ENCODE peak calls at places on chromosomes 4 and X, in seven cellular contexts. One of them, this sample, is unnamed.

GRCh38 chr4:40552536-40552935 is 77.1 kb downstream of the RBM47 start:
- DNase-seq in cardiac muscle cell: no peak
- DNase-seq in upper lobe of left lung: no peak
- DNase-seq in WERI-Rb-1: no peak
- DNase-seq in gastrocnemius medialis: no peak
- DNase-seq in brain microvascular endothelial cell: no peak
- DNase-seq in lung: no peak
- DNase-seq in this sample: no peak

GRCh38 chr4:3371581-3372001 is 70.2 kb upstream of the HGFAC start:
- DNase-seq in cardiac muscle cell: peak; percentile 36
- DNase-seq in upper lobe of left lung: peak; percentile 58
- DNase-seq in WERI-Rb-1: no peak
- DNase-seq in gastrocnemius medialis: no peak
- DNase-seq in brain microvascular endothelial cell: no peak
- DNase-seq in lung: no peak
- DNase-seq in this sample: no peak

GRCh38 chrX:109384569-109385174 is 97.2 kb downstream of the GUCY2F start:
- DNase-seq in cardiac muscle cell: peak; percentile 57
- DNase-seq in upper lobe of left lung: no peak
- DNase-seq in WERI-Rb-1: no peak
- DNase-seq in gastrocnemius medialis: no peak
- DNase-seq in brain microvascular endothelial cell: peak; percentile 18
- DNase-seq in lung: no peak
- DNase-seq in this sample: no peak

GRCh38 chr4:40515398-40516293 is 114.0 kb downstream of the RBM47 start:
- DNase-seq in cardiac muscle cell: no peak
- DNase-seq in upper lobe of left lung: no peak
- DNase-seq in WERI-Rb-1: no peak
- DNase-seq in gastrocnemius medialis: no peak
- DNase-seq in brain microvascular endothelial cell: no peak
- DNase-seq in lung: peak; percentile 33
- DNase-seq in this sample: no peak

GRCh38 chr4:87574996-87575395 is 33.3 kb upstream of the DSPP start:
- DNase-seq in cardiac muscle cell: no peak
- DNase-seq in upper lobe of left lung: no peak
- DNase-seq in WERI-Rb-1: no peak
- DNase-seq in gastrocnemius medialis: no peak
- DNase-seq in brain microvascular endothelial cell: no peak
- DNase-seq in lung: peak; percentile 32
- DNase-seq in this sample: no peak

GRCh38 chrX:68428431-68428830 is 4.9 kb downstream of the OPHN1 start:
- DNase-seq in cardiac muscle cell: no peak
- DNase-seq in upper lobe of left lung: no peak
- DNase-seq in WERI-Rb-1: no peak
- DNase-seq in gastrocnemius medialis: no peak
- DNase-seq in brain microvascular endothelial cell: peak; percentile 58
- DNase-seq in lung: no peak
- DNase-seq in this sample: no peak

GRCh38 chrX:151153086-151153485 is 23.3 kb upstream of the GPR50 start:
- DNase-seq in cardiac muscle cell: peak; percentile 34
- DNase-seq in upper lobe of left lung: no peak
- DNase-seq in WERI-Rb-1: no peak
- DNase-seq in gastrocnemius medialis: no peak
- DNase-seq in brain microvascular endothelial cell: peak; percentile 4
- DNase-seq in lung: no peak
- DNase-seq in this sample: peak; percentile 45

GRCh38 chr4:38254825-38255224 is 294.6 kb downstream of the PTTG2 start:
- DNase-seq in cardiac muscle cell: no peak
- DNase-seq in upper lobe of left lung: no peak
- DNase-seq in WERI-Rb-1: no peak
- DNase-seq in gastrocnemius medialis: no peak
- DNase-seq in brain microvascular endothelial cell: no peak
- DNase-seq in lung: no peak
- DNase-seq in this sample: no peak

GRCh38 chrX:150683536-150684146 is 9.6 kb upstream of the MTMR1 start:
- DNase-seq in cardiac muscle cell: peak; percentile 35
- DNase-seq in upper lobe of left lung: no peak
- DNase-seq in WERI-Rb-1: peak; percentile 20
- DNase-seq in gastrocnemius medialis: no peak
- DNase-seq in brain microvascular endothelial cell: no peak
- DNase-seq in lung: no peak
- DNase-seq in this sample: no peak

GRCh38 chr4:31088600-31089230 is 368.5 kb downstream of the PCDH7 start:
- DNase-seq in cardiac muscle cell: peak; percentile 63
- DNase-seq in upper lobe of left lung: no peak
- DNase-seq in WERI-Rb-1: no peak
- DNase-seq in gastrocnemius medialis: no peak
- DNase-seq in brain microvascular endothelial cell: peak; percentile 67
- DNase-seq in lung: no peak
- DNase-seq in this sample: no peak

GRCh38 chrX:22818061-22818460 is 181.7 kb upstream of the DDX53 start:
- DNase-seq in cardiac muscle cell: no peak
- DNase-seq in upper lobe of left lung: no peak
- DNase-seq in WERI-Rb-1: no peak
- DNase-seq in gastrocnemius medialis: no peak
- DNase-seq in brain microvascular endothelial cell: no peak
- DNase-seq in lung: no peak
- DNase-seq in this sample: no peak

GRCh38 chr4:102503301-102503746 is 2.2 kb downstream of the NFKB1 start:
- DNase-seq in cardiac muscle cell: no peak
- DNase-seq in upper lobe of left lung: no peak
- DNase-seq in WERI-Rb-1: no peak
- DNase-seq in gastrocnemius medialis: no peak
- DNase-seq in brain microvascular endothelial cell: no peak
- DNase-seq in lung: no peak
- DNase-seq in this sample: no peak

GRCh38 chr4:117692538-117692937 is 341.7 kb upstream of the NDST3 start:
- DNase-seq in cardiac muscle cell: no peak
- DNase-seq in upper lobe of left lung: no peak
- DNase-seq in WERI-Rb-1: no peak
- DNase-seq in gastrocnemius medialis: no peak
- DNase-seq in brain microvascular endothelial cell: no peak
- DNase-seq in lung: no peak
- DNase-seq in this sample: no peak

GRCh38 chr4:153151535-153152452 is 52.4 kb upstream of the TRIM2 start:
- DNase-seq in cardiac muscle cell: peak; percentile 75
- DNase-seq in upper lobe of left lung: peak; percentile 89
- DNase-seq in WERI-Rb-1: peak; percentile 77
- DNase-seq in gastrocnemius medialis: no peak
- DNase-seq in brain microvascular endothelial cell: peak; percentile 55
- DNase-seq in lung: peak; percentile 88
- DNase-seq in this sample: peak; percentile 85

GRCh38 chr4:75080888-75081287 is 148.0 kb downstream of the PARM1 start:
- DNase-seq in cardiac muscle cell: no peak
- DNase-seq in upper lobe of left lung: no peak
- DNase-seq in WERI-Rb-1: no peak
- DNase-seq in gastrocnemius medialis: no peak
- DNase-seq in brain microvascular endothelial cell: no peak
- DNase-seq in lung: no peak
- DNase-seq in this sample: no peak

GRCh38 chr4:20773144-20773997 is 73.1 kb downstream of the PACRGL start:
- DNase-seq in cardiac muscle cell: peak; percentile 69
- DNase-seq in upper lobe of left lung: no peak
- DNase-seq in WERI-Rb-1: peak; percentile 61
- DNase-seq in gastrocnemius medialis: no peak
- DNase-seq in brain microvascular endothelial cell: peak; percentile 72
- DNase-seq in lung: peak; percentile 41
- DNase-seq in this sample: no peak

GRCh38 chr4:53932784-53933183 is 131.6 kb downstream of the CHIC2 start:
- DNase-seq in cardiac muscle cell: no peak
- DNase-seq in upper lobe of left lung: no peak
- DNase-seq in WERI-Rb-1: no peak
- DNase-seq in gastrocnemius medialis: no peak
- DNase-seq in brain microvascular endothelial cell: peak; percentile 95
- DNase-seq in lung: no peak
- DNase-seq in this sample: no peak

GRCh38 chr4:2333356-2333841 is 71.5 kb upstream of the MXD4 start:
- DNase-seq in cardiac muscle cell: no peak
- DNase-seq in upper lobe of left lung: peak; percentile 68
- DNase-seq in WERI-Rb-1: peak; percentile 48
- DNase-seq in gastrocnemius medialis: no peak
- DNase-seq in brain microvascular endothelial cell: no peak
- DNase-seq in lung: peak; percentile 79
- DNase-seq in this sample: peak; percentile 26

GRCh38 chrX:8845060-8845459 is 43.9 kb upstream of the FAM9A start:
- DNase-seq in cardiac muscle cell: no peak
- DNase-seq in upper lobe of left lung: no peak
- DNase-seq in WERI-Rb-1: no peak
- DNase-seq in gastrocnemius medialis: no peak
- DNase-seq in brain microvascular endothelial cell: peak; percentile 28
- DNase-seq in lung: no peak
- DNase-seq in this sample: no peak

GRCh38 chr4:33184684-33185083 is 2464.5 kb downstream of the PCDH7 start:
- DNase-seq in cardiac muscle cell: no peak
- DNase-seq in upper lobe of left lung: no peak
- DNase-seq in WERI-Rb-1: no peak
- DNase-seq in gastrocnemius medialis: no peak
- DNase-seq in brain microvascular endothelial cell: no peak
- DNase-seq in lung: no peak
- DNase-seq in this sample: no peak

GRCh38 chr4:15182600-15183222 is 180.4 kb downstream of the CPEB2 start:
- DNase-seq in cardiac muscle cell: no peak
- DNase-seq in upper lobe of left lung: no peak
- DNase-seq in WERI-Rb-1: no peak
- DNase-seq in gastrocnemius medialis: no peak
- DNase-seq in brain microvascular endothelial cell: peak; percentile 92
- DNase-seq in lung: no peak
- DNase-seq in this sample: no peak

GRCh38 chrX:96480081-96480480 is 204.6 kb upstream of the DIAPH2 start:
- DNase-seq in cardiac muscle cell: no peak
- DNase-seq in upper lobe of left lung: no peak
- DNase-seq in WERI-Rb-1: no peak
- DNase-seq in gastrocnemius medialis: no peak
- DNase-seq in brain microvascular endothelial cell: peak; percentile 51
- DNase-seq in lung: no peak
- DNase-seq in this sample: no peak

GRCh38 chr4:133865606-133866327 is 335.8 kb downstream of the PABPC4L start:
- DNase-seq in cardiac muscle cell: peak; percentile 17
- DNase-seq in upper lobe of left lung: no peak
- DNase-seq in WERI-Rb-1: peak; percentile 25
- DNase-seq in gastrocnemius medialis: no peak
- DNase-seq in brain microvascular endothelial cell: peak; percentile 98
- DNase-seq in lung: no peak
- DNase-seq in this sample: no peak

GRCh38 chr4:94806376-94806775 is 48.6 kb downstream of the BMPR1B start:
- DNase-seq in cardiac muscle cell: no peak
- DNase-seq in upper lobe of left lung: no peak
- DNase-seq in WERI-Rb-1: no peak
- DNase-seq in gastrocnemius medialis: no peak
- DNase-seq in brain microvascular endothelial cell: no peak
- DNase-seq in lung: no peak
- DNase-seq in this sample: no peak

GRCh38 chr4:164989464-164989863 is 12.0 kb upstream of the TRIM61 start:
- DNase-seq in cardiac muscle cell: no peak
- DNase-seq in upper lobe of left lung: no peak
- DNase-seq in WERI-Rb-1: no peak
- DNase-seq in gastrocnemius medialis: no peak
- DNase-seq in brain microvascular endothelial cell: no peak
- DNase-seq in lung: no peak
- DNase-seq in this sample: no peak
- H3K4me3 ChIP-seq in cardiac muscle cell: no peak overlapping the region
- H3K4me3 ChIP-seq in upper lobe of left lung: no peak overlapping the region
- H3K4me3 ChIP-seq in WERI-Rb-1: no peak overlapping the region
- H3K4me3 ChIP-seq in gastrocnemius medialis: no peak overlapping the region
- H3K4me3 ChIP-seq in brain microvascular endothelial cell: no peak overlapping the region
- H3K4me3 ChIP-seq in lung: no peak overlapping the region
- H3K4me3 ChIP-seq in this sample: no peak overlapping the region

GRCh38 chr4:81482344-81482743 is 10.6 kb upstream of the RASGEF1B start:
- DNase-seq in cardiac muscle cell: no peak
- DNase-seq in upper lobe of left lung: no peak
- DNase-seq in WERI-Rb-1: no peak
- DNase-seq in gastrocnemius medialis: no peak
- DNase-seq in brain microvascular endothelial cell: no peak
- DNase-seq in lung: no peak
- DNase-seq in this sample: no peak
- H3K27me3 ChIP-seq in cardiac muscle cell: no peaks in the 10 kb centered on the region
- H3K27me3 ChIP-seq in upper lobe of left lung: no peaks in the 10 kb centered on the region
- H3K27me3 ChIP-seq in WERI-Rb-1: no peaks in the 10 kb centered on the region
- H3K27me3 ChIP-seq in gastrocnemius medialis: no peaks in the 10 kb centered on the region
- H3K27me3 ChIP-seq in brain microvascular endothelial cell: no peaks in the 10 kb centered on the region
- H3K27me3 ChIP-seq in lung: no peaks in the 10 kb centered on the region
- H3K27me3 ChIP-seq in this sample: no peaks in the 10 kb centered on the region

DNA sequence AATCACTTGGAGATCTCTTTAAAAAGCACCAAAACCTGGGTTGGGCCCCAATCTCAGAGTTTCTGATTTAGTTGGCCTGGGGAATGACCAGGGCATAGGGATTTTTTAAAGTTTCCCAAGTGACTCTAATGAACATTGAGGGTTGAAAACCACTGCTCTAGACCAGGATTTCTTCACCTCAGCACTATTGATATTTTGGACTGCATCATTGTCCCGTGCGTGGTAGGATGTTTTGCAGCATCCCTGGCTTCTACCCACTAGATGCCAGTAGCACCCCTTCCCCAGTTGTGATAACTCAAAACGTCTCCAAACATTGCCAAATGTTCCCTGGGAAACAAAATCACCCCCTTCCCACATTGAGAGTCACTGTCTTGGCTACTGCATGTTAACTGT is 61.8 kb downstream of the ATXN3L start:
- DNase-seq in cardiac muscle cell: no peak
- DNase-seq in upper lobe of left lung: no peak
- DNase-seq in WERI-Rb-1: no peak
- DNase-seq in gastrocnemius medialis: no peak
- DNase-seq in brain microvascular endothelial cell: no peak
- DNase-seq in lung: no peak
- DNase-seq in this sample: no peak
- H3K4me3 ChIP-seq in cardiac muscle cell: no peak overlapping the region
- H3K4me3 ChIP-seq in upper lobe of left lung: no peak overlapping the region
- H3K4me3 ChIP-seq in WERI-Rb-1: no peak overlapping the region
- H3K4me3 ChIP-seq in gastrocnemius medialis: no peak overlapping the region
- H3K4me3 ChIP-seq in brain microvascular endothelial cell: no peak overlapping the region
- H3K4me3 ChIP-seq in lung: no peak overlapping the region
- H3K4me3 ChIP-seq in this sample: no peak overlapping the region

DNA sequence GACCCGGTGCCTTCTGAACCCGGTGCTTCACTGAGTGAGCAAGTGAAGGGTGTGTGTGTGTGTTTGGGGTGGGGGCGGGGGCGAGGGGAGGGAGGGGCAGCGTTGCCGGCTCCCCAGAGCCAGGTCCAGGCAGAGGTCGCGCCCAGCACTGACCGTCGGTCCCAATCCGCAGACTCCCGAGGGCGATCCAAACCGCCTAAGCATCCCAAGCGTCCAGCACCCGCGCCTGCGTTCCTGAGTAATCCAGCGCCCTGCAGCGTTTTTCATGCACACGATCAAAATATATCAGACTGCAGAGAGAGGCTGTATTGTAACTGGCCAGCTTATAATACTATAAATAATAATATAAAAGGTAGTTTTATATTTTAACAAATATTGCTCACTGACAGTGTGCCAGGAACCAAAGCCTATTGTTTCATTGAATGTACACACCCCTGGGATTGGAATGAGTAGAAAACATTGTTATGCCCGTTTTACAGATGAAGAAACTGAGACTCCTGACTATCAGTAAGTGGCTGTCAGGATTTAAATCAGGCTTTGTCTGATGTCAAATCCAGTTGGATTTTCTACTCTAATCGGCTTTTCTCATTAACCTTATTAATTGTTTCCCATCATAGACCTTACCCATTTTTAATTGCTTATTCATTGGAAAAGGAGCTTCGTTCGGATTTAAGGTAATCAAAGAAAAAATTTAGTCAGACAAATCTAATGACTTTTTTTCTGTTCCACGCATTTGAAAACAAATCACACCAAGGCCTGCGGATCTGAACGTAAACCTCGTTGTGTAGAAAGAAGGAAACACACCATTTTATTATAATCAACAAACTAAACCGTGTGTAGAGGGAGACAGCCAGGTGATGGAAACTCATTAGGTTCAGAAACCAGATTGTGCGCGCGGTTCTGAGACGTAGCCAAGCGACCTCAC is 4.0 kb upstream of the NKX3-2 start:
- DNase-seq in cardiac muscle cell: no peak
- DNase-seq in upper lobe of left lung: peak; percentile 54
- DNase-seq in WERI-Rb-1: no peak
- DNase-seq in gastrocnemius medialis: no peak
- DNase-seq in brain microvascular endothelial cell: no peak
- DNase-seq in lung: no peak
- DNase-seq in this sample: no peak
- H3K27me3 ChIP-seq in cardiac muscle cell: peaks cover 76% of the 10 kb centered on the region
- H3K27me3 ChIP-seq in upper lobe of left lung: peaks cover 2% of the 10 kb centered on the region
- H3K27me3 ChIP-seq in WERI-Rb-1: peaks cover 26% of the 10 kb centered on the region
- H3K27me3 ChIP-seq in gastrocnemius medialis: peaks cover 75% of the 10 kb centered on the region
- H3K27me3 ChIP-seq in brain microvascular endothelial cell: peaks cover 50% of the 10 kb centered on the region
- H3K27me3 ChIP-seq in lung: peaks cover 9% of the 10 kb centered on the region
- H3K27me3 ChIP-seq in this sample: peaks cover 82% of the 10 kb centered on the region

This sample was measured in dorsolateral prefrontal cortex.